ENCODE peak calls at places on chromosomes 13 and 19, in nine cellular contexts. X, M, T, O, E, I, V, A and H are unnamed samples.

GRCh38 chr13:109881961-109882558 is 95.7 kb upstream of the IRS2 start:
- DNase-seq in V (no peak), A (no peak), E (no peak), X (no peak), I (no peak), O (no peak), M (no peak), T (no peak), H (no peak)

GRCh38 chr13:20960663-20961309 is 58.2 kb upstream of the XPO4 start:
- DNase-seq in X (no peak), O (no peak), A (no peak), V (no peak), E (no peak), T (no peak), I (no peak), M (no peak), H (no peak)

GRCh38 chr19:17027428-17027816 is 812 bp upstream of the CPAMD8 start:
- DNase-seq in A (no peak), O (no peak), M (peak; percentile 69), I (no peak), V (no peak), X (no peak), E (no peak), T (no peak), H (no peak)

GRCh38 chr19:55247621-55248099 is 11.2 kb downstream of the PPP6R1 start:
- DNase-seq in A (peak; percentile 70), I (no peak), V (no peak), T (peak; percentile 62), X (peak; percentile 89), O (no peak), M (no peak), E (no peak), H (no peak)

GRCh38 chr13:23810842-23811241 is 78.4 kb downstream of the MIPEP start:
- DNase-seq in A (no peak), E (no peak), I (no peak), M (no peak), X (no peak), O (no peak), V (no peak), T (no peak), H (no peak)

GRCh38 chr13:41811588-41812021 is 149.3 kb downstream of the VWA8 start:
- DNase-seq in V (no peak), I (no peak), M (no peak), O (no peak), T (no peak), A (no peak), X (no peak), E (no peak), H (peak; percentile 9)

GRCh38 chr19:44890366-44891015 is 563 bp upstream of the TOMM40 start:
- DNase-seq in X (peak; percentile 100), I (peak; percentile 97), E (no peak), O (no peak), T (peak; percentile 100), A (no peak), V (no peak), M (peak; percentile 99), H (peak; percentile 97)

GRCh38 chr13:27830010-27830409 is 37.7 kb downstream of the GSX1 start:
- DNase-seq in X (peak; percentile 48), V (peak; percentile 73), O (peak; percentile 48), M (peak; percentile 91), A (peak; percentile 73), T (peak; percentile 27), I (peak; percentile 62), E (no peak), H (peak; percentile 50)

GRCh38 chr19:43726736-43727592 is 11.1 kb downstream of the IRGC start:
- DNase-seq in T (no peak), V (no peak), E (no peak), X (no peak), I (no peak), M (no peak), A (peak; percentile 65), O (no peak), H (no peak)

GRCh38 chr13:31160857-31161582 is 684 bp downstream of the HSPH1 start:
- DNase-seq in M (peak; percentile 58), E (peak; percentile 44), X (peak; percentile 41), I (peak; percentile 23), O (peak; percentile 36), T (peak; percentile 73), A (peak; percentile 74), V (peak; percentile 58), H (no peak)

GRCh38 chr13:32264407-32264806 is 50.8 kb downstream of the ZAR1L start:
- DNase-seq in I (no peak), X (no peak), E (no peak), M (no peak), A (peak; percentile 65), T (peak; percentile 82), V (no peak), O (no peak), H (no peak)

GRCh38 chr13:34155931-34156607 is 338.1 kb downstream of the RFC3 start:
- DNase-seq in V (no peak), O (no peak), X (peak; percentile 64), T (peak; percentile 27), M (no peak), A (no peak), E (no peak), I (no peak), H (no peak)

GRCh38 chr13:112442483-112443090 is 66.4 kb downstream of the SPACA7 start:
- DNase-seq in V (no peak), O (no peak), E (no peak), T (no peak), X (peak; percentile 43), A (no peak), M (no peak), I (no peak), H (no peak)

GRCh38 chr13:108923386-108924061 is 294.1 kb downstream of the MYO16 start:
- DNase-seq in I (no peak), M (no peak), A (no peak), O (no peak), X (no peak), E (no peak), T (no peak), V (no peak), H (no peak)

GRCh38 chr19:50798116-50798942 is 8.1 kb downstream of the ACP4 start:
- DNase-seq in A (no peak), O (no peak), X (no peak), E (no peak), I (no peak), M (peak; percentile 49), V (no peak), T (no peak), H (no peak)

GRCh38 chr19:51439021-51439465 is 19.2 kb downstream of the SIGLEC8 start:
- DNase-seq in V (no peak), T (peak; percentile 3), E (no peak), M (no peak), I (no peak), O (no peak), X (no peak), A (no peak), H (no peak)

GRCh38 chr19:17778621-17779280 is 16.2 kb upstream of the B3GNT3 start:
- DNase-seq in A (no peak), V (no peak), X (no peak), O (no peak), M (no peak), I (no peak), T (no peak), E (no peak), H (no peak)

GRCh38 chr19:31378404-31378803 is 29.2 kb upstream of the TSHZ3 start:
- DNase-seq in O (no peak), I (no peak), T (peak; percentile 94), E (no peak), X (peak; percentile 89), V (no peak), A (peak; percentile 56), M (no peak), H (no peak)

GRCh38 chr19:58538257-58539168 is 5.4 kb upstream of the TRIM28 start:
- DNase-seq in O (no peak), E (no peak), I (no peak), T (no peak), X (peak; percentile 76), M (peak; percentile 88), V (no peak), A (no peak), H (no peak)

GRCh38 chr13:44575741-44576395 is at the start of gene TSC22D1:
- DNase-seq in V (peak; percentile 41), O (peak; percentile 59), M (peak; percentile 63), E (no peak), T (peak; percentile 62), A (peak; percentile 71), X (peak; percentile 37), I (peak; percentile 23), H (peak; percentile 5)

GRCh38 chr19:752652-753517 is 2.0 kb downstream of the MISP start:
- DNase-seq in M (no peak), T (peak; percentile 92), O (no peak), I (no peak), A (no peak), E (peak; percentile 38), X (peak; percentile 82), V (no peak), H (no peak)

GRCh38 chr13:20351279-20352022 is 119.3 kb upstream of the GJB6 start:
- DNase-seq in E (no peak), A (no peak), T (peak; percentile 59), V (no peak), O (no peak), I (no peak), M (no peak), X (peak; percentile 59), H (no peak)

GRCh38 chr19:43447655-43448054 is 17.8 kb downstream of the LYPD3 start:
- DNase-seq in E (no peak), O (no peak), X (no peak), V (no peak), T (no peak), A (no peak), I (no peak), M (no peak), H (no peak)

GRCh38 chr13:27857271-27857670 is 62.5 kb upstream of the PDX1 start:
- DNase-seq in O (no peak), V (no peak), M (no peak), A (no peak), I (no peak), X (peak; percentile 34), T (no peak), E (no peak), H (no peak)

GRCh38 chr13:65854431-65854830 is 1375.7 kb downstream of the PCDH9 start:
- DNase-seq in T (no peak), X (no peak), A (no peak), O (no peak), I (no peak), E (no peak), V (no peak), M (no peak), H (no peak)

GRCh38 chr19:43752287-43752875 is 2.4 kb downstream of the SMG9 start:
- DNase-seq in A (no peak), M (no peak), I (no peak), V (no peak), E (no peak), O (no peak), X (no peak), T (no peak), H (no peak)

GRCh38 chr13:106550570-106551135 is 15.2 kb upstream of the EFNB2 start:
- DNase-seq in I (no peak), E (no peak), M (no peak), A (no peak), O (no peak), X (no peak), T (no peak), V (no peak), H (no peak)